ENCODE peak calls at places on chromosomes 12 and 14, in ten cellular contexts. W, B, C, Y, L, A, R, X, J and E are unnamed samples.

GRCh38 chr12:111469406-111469805 is 63.7 kb downstream of the SH2B3 start:
- DNase-seq in W (no peak), Y (no peak), C (no peak), L (peak), R (no peak), X (no peak), B (no peak), A (no peak), J (no peak), E (peak)

GRCh38 chr12:123062682-123063426 is 82.4 kb downstream of the ARL6IP4 start:
- DNase-seq in J (no peak), Y (no peak), C (peak), L (peak), W (no peak), A (no peak), B (peak), R (no peak), X (no peak), E (peak)

GRCh38 chr14:76918751-76919421 is 92.7 kb downstream of the LRRC74A start:
- DNase-seq in X (peak), J (peak), L (peak), Y (no peak), C (peak), A (no peak), B (peak), W (no peak), R (peak), E (peak)

GRCh38 chr12:98424726-98425401 is 90.5 kb upstream of the TMPO start:
- DNase-seq in W (peak), B (peak), C (peak), Y (no peak), X (peak), L (peak), A (peak), R (peak), J (peak), E (peak)

GRCh38 chr12:131077931-131078391 is 124.3 kb downstream of the ADGRD1 start:
- DNase-seq in A (no peak), Y (no peak), J (no peak), L (no peak), B (no peak), C (no peak), W (no peak), R (no peak), X (no peak), E (no peak)

GRCh38 chr12:50043854-50044253 is 13.5 kb upstream of the ASIC1 start:
- DNase-seq in X (no peak), J (no peak), C (no peak), A (no peak), R (no peak), W (no peak), L (no peak), Y (no peak), B (no peak), E (no peak)

GRCh38 chr12:62194616-62195015 is 65.6 kb upstream of the USP15 start:
- DNase-seq in R (no peak), J (no peak), Y (no peak), W (no peak), L (peak), C (no peak), X (no peak), A (no peak), B (no peak), E (peak)

GRCh38 chr12:117377758-117378157 is 16.3 kb upstream of the NOS1 start:
- DNase-seq in A (no peak), R (no peak), L (no peak), C (no peak), B (no peak), X (peak), Y (no peak), W (no peak), J (no peak), E (no peak)

GRCh38 chr12:115037830-115038229 is 353.9 kb upstream of the TBX3 start:
- DNase-seq in L (peak), C (no peak), X (no peak), W (no peak), B (peak), Y (no peak), A (no peak), R (no peak), J (no peak), E (peak)

GRCh38 chr12:14567311-14568195 is at the start of gene PLBD1:
- DNase-seq in L (peak), J (peak), R (no peak), X (peak), B (peak), Y (peak), C (no peak), A (no peak), W (no peak), E (peak)

GRCh38 chr12:62697893-62698292 is 231.3 kb downstream of the MON2 start:
- DNase-seq in C (no peak), A (no peak), W (no peak), L (peak), J (no peak), Y (no peak), X (no peak), B (no peak), R (no peak), E (no peak)

GRCh38 chr12:3323002-3323685 is 167.9 kb upstream of the PRMT8 start:
- DNase-seq in X (no peak), A (no peak), W (no peak), R (no peak), Y (no peak), J (no peak), B (no peak), C (no peak), L (no peak), E (no peak)

GRCh38 chr14:59897757-59898383 is 22.1 kb upstream of the LRRC9 start:
- DNase-seq in B (no peak), C (no peak), X (peak), J (peak), R (peak), A (no peak), W (no peak), L (peak), Y (no peak), E (peak)

GRCh38 chr14:23114669-23115491 is 4.2 kb downstream of the CEBPE start:
- DNase-seq in Y (no peak), B (peak), W (no peak), R (no peak), X (no peak), C (peak), L (peak), A (no peak), J (no peak), E (peak)

GRCh38 chr14:95189400-95190162 is 32.3 kb upstream of the DICER1 start:
- DNase-seq in A (no peak), X (no peak), B (no peak), W (no peak), R (no peak), C (no peak), Y (no peak), J (no peak), L (no peak), E (peak)

GRCh38 chr12:3035815-3036702 is 41.1 kb upstream of the TSPAN9 start:
- DNase-seq in R (peak), B (peak), Y (no peak), C (no peak), A (no peak), X (no peak), L (peak), W (no peak), J (peak), E (no peak)

GRCh38 chr14:35268946-35269345 is 23.2 kb upstream of the PSMA6 start:
- DNase-seq in B (no peak), L (no peak), W (no peak), X (no peak), Y (no peak), C (no peak), R (no peak), J (no peak), A (no peak), E (no peak)

GRCh38 chr14:96676161-96676560 is 121.0 kb upstream of the VRK1 start:
- DNase-seq in W (no peak), X (no peak), B (no peak), J (no peak), A (no peak), Y (no peak), C (no peak), R (no peak), L (no peak), E (no peak)

GRCh38 chr14:103788086-103788485 is 59.3 kb downstream of the PPP1R13B start:
- DNase-seq in B (no peak), L (no peak), X (no peak), C (no peak), A (no peak), Y (no peak), J (no peak), W (no peak), R (no peak), E (no peak)

GRCh38 chr12:777550-778047 is 25.2 kb downstream of the WNK1 start:
- DNase-seq in C (no peak), X (no peak), A (no peak), W (no peak), J (no peak), L (no peak), Y (no peak), R (no peak), B (no peak), E (no peak)

GRCh38 chr12:19997996-19998395 is 370.3 kb upstream of the PDE3A start:
- DNase-seq in Y (no peak), B (no peak), A (no peak), L (peak), J (no peak), C (no peak), X (no peak), R (no peak), W (no peak), E (no peak)

GRCh38 chr14:68564826-68565760 is 227.8 kb downstream of the ZFP36L1 start:
- DNase-seq in A (peak), W (no peak), R (no peak), X (peak), C (no peak), B (no peak), Y (no peak), J (no peak), L (peak), E (peak)

GRCh38 chr14:69328317-69328716 is 68.4 kb downstream of the GALNT16 start:
- DNase-seq in B (no peak), A (no peak), W (no peak), C (no peak), L (no peak), J (no peak), R (no peak), Y (no peak), X (no peak), E (no peak)

GRCh38 chr12:30953946-30954766 is 27.6 kb downstream of the TSPAN11 start:
- DNase-seq in A (no peak), J (no peak), W (no peak), Y (no peak), C (no peak), R (peak), B (no peak), X (no peak), L (no peak), E (no peak)

GRCh38 chr12:47377414-47378221 is 297.9 kb upstream of the AMIGO2 start:
- DNase-seq in W (no peak), X (peak), C (peak), A (no peak), R (peak), L (peak), B (peak), J (peak), Y (no peak), E (peak)

GRCh38 chr14:43141636-43142191 is 1365.4 kb downstream of the FSCB start:
- DNase-seq in J (no peak), A (no peak), B (no peak), L (no peak), C (no peak), Y (no peak), R (no peak), W (no peak), X (no peak), E (no peak)

GRCh38 chr12:65825573-65826512 is 1.6 kb downstream of the HMGA2 start:
- DNase-seq in L (peak), B (peak), J (peak), A (no peak), Y (no peak), R (no peak), W (no peak), C (no peak), X (no peak), E (peak)

GRCh38 chr14:75969891-75970290 is 11.9 kb downstream of the TGFB3 start:
- DNase-seq in Y (no peak), A (no peak), R (no peak), L (peak), C (no peak), B (no peak), W (no peak), X (no peak), J (no peak), E (no peak)